ENCODE peak calls at places on chromosome 14, in four cellular contexts. G, E, F and J are unnamed samples.

GRCh38 chr14:58712357-58712756 is 74.6 kb downstream of the DACT1 start:
- DNase-seq in G (no peak), E (no peak), F (no peak), J (no peak)

GRCh38 chr14:38716871-38717270 is 386.2 kb downstream of the SEC23A start:
- DNase-seq in G (no peak), E (no peak), F (no peak), J (no peak)

GRCh38 chr14:50530794-50531193 is 1.6 kb downstream of the MAP4K5 start:
- DNase-seq in G (no peak), E (no peak), F (no peak), J (no peak)

GRCh38 chr14:41766772-41767171 is 160.1 kb downstream of the LRFN5 start:
- DNase-seq in G (no peak), E (no peak), F (no peak), J (no peak)

GRCh38 chr14:102487204-102487577 is 22.4 kb downstream of the ANKRD9 start:
- DNase-seq in G (no peak), E (no peak), F (no peak), J (no peak)

GRCh38 chr14:52315355-52315718 is 1.2 kb downstream of the PTGER2 start:
- DNase-seq in G (peak; percentile 59), E (no peak), F (no peak), J (no peak)

GRCh38 chr14:28308727-28309126 is 457.9 kb upstream of the FOXG1 start:
- DNase-seq in G (no peak), E (no peak), F (no peak), J (no peak)

GRCh38 chr14:51147183-51147582 is 52.3 kb upstream of the TRIM9 start:
- DNase-seq in G (no peak), E (no peak), F (no peak), J (no peak)

GRCh38 chr14:95515523-95516517 is 630 bp downstream of the SYNE3 start:
- DNase-seq in G (peak; percentile 84), E (peak; percentile 90), F (peak; percentile 85), J (peak; percentile 96)

GRCh38 chr14:55568618-55569017 is 11.4 kb upstream of the KTN1 start:
- DNase-seq in G (no peak), E (no peak), F (no peak), J (no peak)

GRCh38 chr14:96055753-96056508 is 16.8 kb downstream of the C14orf132 start:
- DNase-seq in G (no peak), E (no peak), F (no peak), J (no peak)

GRCh38 chr14:99215277-99215676 is 56.7 kb downstream of the BCL11B start:
- DNase-seq in G (no peak), E (no peak), F (no peak), J (peak; percentile 6)

GRCh38 chr14:58808828-58809227 is 171.1 kb downstream of the DACT1 start:
- DNase-seq in G (no peak), E (no peak), F (no peak), J (no peak)

GRCh38 chr14:99757331-99758070 is 35.7 kb upstream of the EML1 start:
- DNase-seq in G (no peak), E (no peak), F (no peak), J (peak; percentile 11)

GRCh38 chr14:98136420-98136819 is 1135.6 kb downstream of the BCL11B start:
- DNase-seq in G (no peak), E (no peak), F (no peak), J (no peak)

GRCh38 chr14:101032433-101032832 is 128.9 kb upstream of the RTL1 start:
- DNase-seq in G (no peak), E (peak; percentile 11), F (no peak), J (peak; percentile 6)

GRCh38 chr14:47392351-47392750 is 283.1 kb downstream of the MDGA2 start:
- DNase-seq in G (no peak), E (no peak), F (no peak), J (no peak)

GRCh38 chr14:75821828-75822521 is 159.8 kb downstream of the TGFB3 start:
- DNase-seq in G (no peak), E (no peak), F (no peak), J (peak; percentile 36)

GRCh38 chr14:20454359-20454644 is 310 bp downstream of the OSGEP start:
- DNase-seq in G (no peak), E (peak; percentile 91), F (peak; percentile 89), J (peak; percentile 85)

GRCh38 chr14:100049220-100049619 is 16.0 kb upstream of the EVL start:
- DNase-seq in G (no peak), E (no peak), F (no peak), J (no peak)

GRCh38 chr14:91484186-91484585 is 25.9 kb downstream of the PPP4R3A start:
- DNase-seq in G (no peak), E (no peak), F (no peak), J (no peak)

GRCh38 chr14:51092965-51093364 is 1.9 kb downstream of the TRIM9 start:
- DNase-seq in G (no peak), E (no peak), F (no peak), J (no peak)

DNA sequence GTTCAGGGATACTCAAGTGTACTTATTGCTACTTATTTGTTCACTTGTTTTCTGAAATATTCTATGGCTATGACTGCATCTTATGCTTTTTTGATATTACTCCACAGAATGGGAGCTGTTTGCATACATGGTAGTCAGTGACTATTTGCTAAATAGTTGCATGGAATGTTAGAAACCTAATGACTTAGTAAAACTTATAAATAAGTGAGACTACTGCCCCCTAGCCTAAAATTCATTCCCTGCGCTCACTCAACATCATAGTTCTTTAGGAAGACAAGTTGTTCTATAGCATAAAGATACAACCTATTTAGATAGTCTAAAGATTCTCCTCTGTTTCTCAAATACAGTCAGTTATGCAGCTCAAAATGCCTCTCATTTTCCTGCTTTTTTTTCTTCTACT is 305.5 kb downstream of the CEP128 start:
- DNase-seq in G (no peak), E (no peak), F (no peak), J (no peak)
- TF ChIP-seq CTCF in G (no peak), E (no peak), F (no peak), J (no peak)

GRCh38 chr14:71552809-71553208 is 379.4 kb upstream of the RGS6 start:
- DNase-seq in G (no peak), E (no peak), F (no peak), J (no peak)
- TF ChIP-seq CTCF in G (no peak), E (no peak), F (no peak), J (no peak)

DNA sequence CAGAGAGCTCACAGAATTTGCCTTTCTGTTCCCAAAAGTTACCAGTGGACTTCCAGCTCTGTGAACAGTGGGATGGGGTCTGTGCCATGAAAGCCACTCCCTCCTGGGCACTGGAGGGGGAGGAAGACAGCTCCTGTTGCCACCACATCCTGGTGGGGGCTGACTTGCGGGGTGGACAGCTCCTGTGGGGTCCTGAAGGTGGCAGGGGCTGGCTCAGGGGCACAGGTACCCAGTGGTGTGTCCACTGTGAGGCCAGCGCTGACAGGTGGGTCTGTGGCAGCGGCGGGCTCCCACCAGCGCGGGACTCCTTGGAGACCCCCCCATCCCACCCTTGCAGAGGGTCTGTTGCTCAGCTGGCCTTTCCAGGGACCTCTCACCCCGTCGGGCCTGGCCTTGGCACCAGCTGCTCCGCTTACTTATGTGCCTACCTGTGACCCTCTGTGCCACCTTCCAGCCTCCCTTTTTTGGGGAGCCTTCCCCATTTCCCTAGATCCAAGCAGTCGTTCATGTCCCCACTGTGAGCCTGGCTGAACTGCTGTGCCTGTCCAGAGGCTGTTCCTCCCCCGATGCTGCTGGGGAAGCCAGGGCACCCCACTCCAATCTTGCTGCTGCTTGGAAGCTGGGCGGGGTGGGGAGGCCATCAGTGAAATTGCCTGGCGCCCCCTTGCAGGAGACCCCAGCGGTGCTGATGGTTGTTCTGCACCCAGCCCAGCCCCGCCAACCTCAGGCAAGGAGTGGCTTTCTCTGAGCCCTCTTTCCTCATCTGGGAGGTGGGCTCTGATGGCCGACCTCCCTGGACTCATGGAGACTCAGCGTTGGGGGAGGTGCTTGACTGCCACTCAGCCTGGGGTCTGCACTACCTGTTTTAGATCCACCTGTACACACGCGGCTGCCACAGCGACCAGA is 2.2 kb downstream of the TEDC1 start:
- DNase-seq in G (peak; percentile 46), E (no peak), F (no peak), J (peak; percentile 76)
- TF ChIP-seq CTCF in G (no peak), E (no peak), F (no peak), J (no peak)

DNA sequence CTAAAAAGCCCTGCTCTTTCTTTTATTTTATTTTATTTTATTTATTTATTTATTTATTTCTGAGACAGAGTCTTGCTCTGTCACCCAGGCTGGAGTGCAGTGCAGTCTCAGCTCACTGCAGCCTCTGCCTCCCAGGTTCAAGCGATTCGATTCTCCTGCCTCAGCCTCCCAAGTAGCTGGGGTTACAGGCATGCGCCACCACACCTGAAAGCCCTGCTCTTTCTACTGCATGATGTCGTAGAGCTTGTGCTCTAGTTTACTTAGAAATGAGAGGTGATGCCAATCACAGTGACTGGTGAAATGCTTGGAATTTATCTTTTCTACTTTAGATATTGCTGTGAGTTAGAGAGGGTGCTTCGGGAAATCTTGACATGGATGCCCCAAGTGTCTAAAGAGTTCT is 54.5 kb downstream of the DAD1 start:
- DNase-seq in G (no peak), E (no peak), F (no peak), J (no peak)
- TF ChIP-seq CTCF in G (no peak), E (no peak), F (no peak), J (no peak)

GRCh38 chr14:92800525-92800924 is 6.4 kb downstream of the GOLGA5 start:
- DNase-seq in G (no peak), E (no peak), F (no peak), J (no peak)
- TF ChIP-seq CTCF in G (no peak), E (no peak), F (no peak), J (no peak)